ENCODE peak calls at places on chromosomes 12 and 14, in seven cellular contexts. A is H1, L is SK-N-SH, W is HCT116, Y is K562, C is GM12878, P is HepG2. R is an unnamed sample.

GRCh38 chr12:51752490-51752889 is 96.0 kb downstream of the FIGNL2 start:
- DNase-seq in A (no peak), L (no peak), W (no peak), Y (peak; percentile 25), C (no peak), P (no peak), R (no peak)

GRCh38 chr12:107322063-107322462 is 228.7 kb upstream of the CRY1 start:
- DNase-seq in A (no peak), L (no peak), W (no peak), Y (no peak), C (no peak), P (no peak), R (no peak)

GRCh38 chr12:19572920-19573558 is 133.7 kb downstream of the AEBP2 start:
- DNase-seq in A (peak; percentile 69), L (peak; percentile 15), W (peak; percentile 32), Y (peak; percentile 18), C (no peak), P (peak; percentile 45), R (peak; percentile 17)

GRCh38 chr12:66232258-66232657 is 43.2 kb downstream of the IRAK3 start:
- DNase-seq in A (no peak), L (no peak), W (no peak), Y (no peak), C (no peak), P (no peak), R (no peak)

GRCh38 chr14:60508707-60509437 is at the start of gene SIX6:
- DNase-seq in A (peak; percentile 89), L (peak; percentile 77), W (no peak), Y (no peak), C (no peak), P (no peak), R (no peak)

GRCh38 chr12:81872400-81872799 is 113.2 kb upstream of the PPFIA2 start:
- DNase-seq in A (no peak), L (no peak), W (no peak), Y (no peak), C (no peak), P (no peak), R (no peak)

GRCh38 chr14:95496111-95496681 is 20.3 kb downstream of the SYNE3 start:
- DNase-seq in A (no peak), L (no peak), W (no peak), Y (no peak), C (no peak), P (no peak), R (no peak)

GRCh38 chr12:104890463-104891096 is 67.5 kb downstream of the SLC41A2 start:
- DNase-seq in A (no peak), L (no peak), W (no peak), Y (no peak), C (no peak), P (no peak), R (no peak)

GRCh38 chr12:68835333-68835908 is 27.4 kb downstream of the MDM2 start:
- DNase-seq in A (no peak), L (no peak), W (no peak), Y (no peak), C (no peak), P (no peak), R (no peak)

GRCh38 chr14:66507181-66507721 is 696 bp upstream of the GPHN start:
- DNase-seq in A (no peak), L (no peak), W (peak; percentile 34), Y (no peak), C (no peak), P (no peak), R (peak; percentile 14)

DNA sequence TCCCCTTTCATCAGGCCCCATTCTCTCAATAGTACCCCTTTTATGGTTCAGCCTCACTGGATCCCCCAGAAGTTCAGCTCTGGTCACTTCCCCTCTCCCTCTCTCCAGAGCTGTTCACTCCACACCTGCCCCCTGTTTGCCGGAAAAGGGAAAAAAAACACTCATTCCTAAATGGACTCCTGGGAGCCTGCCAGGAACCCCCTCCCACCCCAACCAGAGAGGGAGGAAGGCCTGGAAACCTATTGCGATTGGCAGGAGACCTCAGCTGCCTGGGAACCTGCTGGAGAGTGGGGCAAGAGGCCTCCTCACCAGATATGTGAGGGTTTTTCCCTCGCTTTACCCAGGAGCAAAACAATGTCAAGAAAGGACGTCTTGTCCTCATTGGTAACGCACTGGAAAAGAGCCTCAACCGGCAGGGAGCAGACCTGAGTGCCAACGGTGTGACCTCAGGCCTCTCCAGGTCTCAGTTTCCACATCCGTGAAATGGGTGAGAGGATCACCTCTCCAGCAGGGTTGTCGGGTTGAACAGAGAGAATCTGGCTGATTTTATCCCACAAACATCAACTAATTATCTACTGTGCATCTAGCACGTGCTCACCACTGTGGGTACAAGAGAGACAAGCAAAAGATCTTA is 4.6 kb downstream of the DTX1 start:
- DNase-seq in A (no peak), L (peak; percentile 67), W (no peak), Y (no peak), C (no peak), P (no peak), R (no peak)
- TF ChIP-seq JUND in A (no peak), L (no peak), W (no peak), Y (no peak), C (no peak), P (no peak), R (no peak)

DNA sequence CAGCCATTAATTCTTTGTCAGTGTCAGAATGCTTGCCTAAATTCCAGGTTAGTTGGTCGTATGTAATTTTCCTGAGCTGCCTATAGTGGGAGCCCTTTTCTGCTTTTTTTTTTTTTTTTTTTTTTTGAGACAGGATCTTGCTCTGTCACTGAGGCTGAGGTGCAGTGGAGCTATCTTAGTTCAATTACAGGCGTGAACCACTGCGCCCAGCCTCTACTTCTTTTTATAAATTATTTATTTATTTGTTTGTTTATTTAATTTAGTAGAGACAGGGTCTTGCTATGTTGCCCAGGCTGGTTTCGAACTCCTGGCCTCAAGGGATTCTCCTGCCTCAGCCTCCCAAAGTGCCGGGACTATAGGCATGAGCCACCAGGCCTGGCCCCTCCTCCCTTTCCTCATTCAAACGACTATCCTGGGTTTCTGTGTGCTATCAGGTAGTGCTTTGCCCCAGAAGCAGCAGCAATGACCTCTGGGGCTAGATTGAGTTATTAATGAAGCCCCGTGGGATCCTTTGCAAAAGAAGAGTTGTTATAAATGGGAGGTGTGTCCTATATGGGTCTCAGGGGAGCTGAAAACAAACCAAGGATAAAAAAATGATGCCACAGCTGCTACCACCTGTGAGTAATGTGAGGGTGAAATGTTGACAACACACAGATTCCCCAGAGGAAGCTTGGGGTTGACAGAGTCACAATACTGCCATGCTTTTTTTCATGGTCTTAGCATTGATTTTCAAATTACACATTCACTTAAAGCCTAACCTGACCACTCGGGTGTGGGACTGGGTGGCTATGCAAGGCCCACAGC is 34.6 kb upstream of the NFKBIA start:
- DNase-seq in A (no peak), L (peak; percentile 19), W (peak; percentile 31), Y (no peak), C (peak; percentile 39), P (peak; percentile 52), R (peak; percentile 42)
- TF ChIP-seq JUND in A (no peak), L (no peak), W (no peak), Y (no peak), C (no peak), P (no peak), R (no peak)

GRCh38 chr12:4012977-4013968 is 140.1 kb upstream of the PARP11 start:
- DNase-seq in A (no peak), L (no peak), W (no peak), Y (no peak), C (no peak), P (no peak), R (no peak)
- TF ChIP-seq JUND in A (no peak), L (no peak), W (no peak), Y (no peak), C (no peak), P (no peak), R (no peak)

GRCh38 chr14:69315302-69315701 is 55.3 kb downstream of the GALNT16 start:
- DNase-seq in A (no peak), L (no peak), W (no peak), Y (peak; percentile 16), C (no peak), P (no peak), R (no peak)

GRCh38 chr14:69314327-69314726 is 54.4 kb downstream of the GALNT16 start:
- DNase-seq in A (no peak), L (no peak), W (no peak), Y (no peak), C (no peak), P (no peak), R (no peak)

GRCh38 chr14:69312608-69313007 is 52.6 kb downstream of the GALNT16 start:
- DNase-seq in A (no peak), L (no peak), W (no peak), Y (no peak), C (no peak), P (no peak), R (no peak)

GRCh38 chr14:69316449-69317391 is 56.8 kb downstream of the GALNT16 start:
- DNase-seq in A (peak; percentile 41), L (no peak), W (no peak), Y (no peak), C (no peak), P (no peak), R (peak; percentile 68)

DNA sequence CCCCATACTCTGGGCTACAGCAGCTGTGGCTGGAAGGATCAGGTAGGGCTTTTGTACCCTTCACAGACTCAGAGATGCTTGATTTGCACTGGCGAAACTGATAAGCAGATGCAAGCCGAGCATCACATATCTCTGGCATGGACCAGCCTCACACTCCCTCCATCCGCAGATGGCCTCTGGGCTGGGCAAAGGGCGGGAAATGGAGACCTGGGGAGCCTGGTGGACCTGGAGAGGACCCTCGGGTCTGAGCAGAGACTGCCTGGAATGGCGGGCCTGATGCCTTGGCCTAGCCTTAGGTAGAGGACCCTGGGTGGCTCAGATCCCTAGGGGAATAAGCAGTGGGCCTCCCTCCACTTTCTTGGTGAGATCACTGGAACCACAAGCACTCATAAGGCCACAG is 53.2 kb downstream of the GALNT16 start:
- DNase-seq in A (no peak), L (no peak), W (no peak), Y (no peak), C (no peak), P (no peak), R (no peak)
- TF ChIP-seq JUND in A (no peak), L (no peak), W (no peak), Y (no peak), C (no peak), P (no peak), R (no peak)

GRCh38 chr12:85385406-85385805 is 105.4 kb downstream of the ALX1 start:
- DNase-seq in A (no peak), L (no peak), W (no peak), Y (no peak), C (no peak), P (no peak), R (no peak)

GRCh38 chr12:85392508-85392907 is 112.5 kb downstream of the ALX1 start:
- DNase-seq in A (no peak), L (peak; percentile 1), W (no peak), Y (no peak), C (no peak), P (no peak), R (no peak)

GRCh38 chr12:85394809-85395208 is 114.8 kb downstream of the ALX1 start:
- DNase-seq in A (no peak), L (no peak), W (no peak), Y (no peak), C (no peak), P (no peak), R (no peak)

DNA sequence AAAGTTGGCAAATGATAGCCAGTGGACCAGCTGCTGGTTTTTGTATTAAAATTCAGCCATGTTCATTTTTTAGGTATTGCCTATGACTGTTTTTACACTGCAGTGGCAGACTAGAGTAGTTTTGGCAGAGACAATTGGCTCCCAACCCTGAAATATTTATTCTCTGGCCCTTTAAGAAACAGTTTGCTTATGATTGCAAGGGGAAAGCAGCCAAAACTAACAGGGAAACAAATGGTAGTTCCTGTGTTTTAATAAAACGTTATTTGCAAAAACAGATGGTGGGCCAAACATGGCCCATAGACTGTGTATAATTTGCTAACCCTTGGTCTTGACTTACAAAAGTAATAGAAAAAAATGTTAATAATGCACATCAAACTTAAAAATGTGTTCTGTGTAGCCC is 110.3 kb downstream of the ALX1 start:
- DNase-seq in A (no peak), L (no peak), W (no peak), Y (no peak), C (no peak), P (no peak), R (no peak)
- TF ChIP-seq JUND in A (no peak), L (no peak), W (no peak), Y (no peak), C (no peak), P (no peak), R (no peak)

R was measured in T47D.